ENCODE peak calls at places on chromosomes 1 and 21, in five cellular contexts. H is amygdala, M is H9, D is glomerular endothelial cell, Y is neural progenitor cell. W is an unnamed sample.

GRCh38 chr1:28925350-28925891 is 11.1 kb downstream of the EPB41 start:
- DNase-seq in H (no peak), M (no peak), D (no peak), Y (no peak), W (no peak)

GRCh38 chr21:31612889-31613785 is 46.4 kb upstream of the SOD1 start:
- DNase-seq in H (no peak), M (no peak), D (no peak), Y (peak), W (no peak)

GRCh38 chr21:27429612-27430361 is 462.9 kb upstream of the ADAMTS5 start:
- DNase-seq in H (no peak), M (no peak), D (no peak), Y (no peak), W (no peak)

GRCh38 chr1:30033276-30034104 is 689.9 kb downstream of the MATN1 start:
- DNase-seq in H (no peak), M (no peak), D (no peak), Y (no peak), W (no peak)

GRCh38 chr21:31555741-31556191 is 103.7 kb upstream of the SOD1 start:
- DNase-seq in H (no peak), M (peak), D (no peak), Y (peak), W (no peak)

GRCh38 chr1:212683357-212683722 is 16.3 kb downstream of the BATF3 start:
- DNase-seq in H (no peak), M (peak), D (no peak), Y (no peak), W (no peak)

GRCh38 chr1:3673381-3674099 is 21.2 kb downstream of the TP73 start:
- DNase-seq in H (no peak), M (no peak), D (no peak), Y (no peak), W (no peak)

GRCh38 chr1:112618114-112618720 is 724 bp downstream of the ST7L start:
- DNase-seq in H (no peak), M (no peak), D (no peak), Y (peak), W (no peak)